ENCODE peak calls at places on chromosomes 3 and 15, in six cellular contexts. D is iris pigment epithelial cell; A is AG10803; Y is stimulated activated CD4-positive, alpha-beta T cell treated with anti-CD3 and anti-CD28 coated beads, Interleukin-4, amount 100 ng/mL, for 1 hour; S is fibroblast of lung; Q is mesothelial cell of epicardium. L is an unnamed sample.

GRCh38 chr3:122858373-122858772 is 63.5 kb downstream of the SLC49A4 start:
- DNase-seq in D (peak; percentile 40), A (peak; percentile 32), Y (no peak), S (peak; percentile 19), Q (no peak), L (peak; percentile 30)

GRCh38 chr3:71066849-71067261 is 516.7 kb downstream of the FOXP1 start:
- DNase-seq in D (peak; percentile 74), A (peak; percentile 59), Y (peak; percentile 50), S (peak; percentile 71), Q (no peak), L (no peak)

GRCh38 chr15:56913670-56914069 is 4.8 kb upstream of the TCF12 start:
- DNase-seq in D (peak; percentile 70), A (peak; percentile 68), Y (no peak), S (peak; percentile 86), Q (no peak), L (no peak)

GRCh38 chr15:75599396-75599795 is 20.3 kb upstream of the PTPN9 start:
- DNase-seq in D (no peak), A (peak; percentile 37), Y (no peak), S (no peak), Q (no peak), L (no peak)

GRCh38 chr3:69439683-69440270 is 53.9 kb upstream of the FRMD4B start:
- DNase-seq in D (peak; percentile 42), A (peak; percentile 36), Y (no peak), S (peak; percentile 11), Q (no peak), L (no peak)

GRCh38 chr15:29097168-29097567 is 172.5 kb downstream of the NSMCE3 start:
- DNase-seq in D (no peak), A (no peak), Y (no peak), S (no peak), Q (no peak), L (no peak)

GRCh38 chr15:31269961-31270575 is 56.6 kb upstream of the KLF13 start:
- DNase-seq in D (no peak), A (no peak), Y (no peak), S (no peak), Q (peak; percentile 29), L (no peak)

GRCh38 chr3:116848402-116848801 is 138.8 kb downstream of the TUSC7 start:
- DNase-seq in D (no peak), A (no peak), Y (no peak), S (no peak), Q (no peak), L (no peak)

GRCh38 chr3:64639022-64639421 is 48.8 kb downstream of the ADAMTS9 start:
- DNase-seq in D (no peak), A (no peak), Y (no peak), S (no peak), Q (no peak), L (no peak)

GRCh38 chr3:41301548-41301947 is 102.2 kb downstream of the CTNNB1 start:
- DNase-seq in D (peak; percentile 50), A (no peak), Y (no peak), S (peak; percentile 23), Q (no peak), L (no peak)

GRCh38 chr3:56415672-56416071 is 52.6 kb downstream of the ERC2 start:
- DNase-seq in D (peak; percentile 7), A (peak; percentile 5), Y (no peak), S (peak; percentile 48), Q (no peak), L (no peak)

GRCh38 chr3:129701161-129701560 is 94.7 kb upstream of the PLXND1 start:
- DNase-seq in D (no peak), A (no peak), Y (no peak), S (no peak), Q (no peak), L (no peak)

L was measured in HFFc6.